ENCODE peak calls at places on chromosomes 6 and 20, in eight cellular contexts. G is trophoblast cell, E is keratinocyte, N is tibial nerve, A is esophagus squamous epithelium, F is endodermal cell, Y is colonic mucosa, W is IMR-90. D is an unnamed sample.

GRCh38 chr20:707711-708110 is 32.1 kb upstream of the SCRT2 start:
- DNase-seq in G (no peak), E (no peak), N (no peak), A (no peak), F (no peak), Y (no peak), W (no peak), D (no peak)

GRCh38 chr6:38567436-38567835 is 72.3 kb downstream of the BTBD9 start:
- DNase-seq in G (no peak), E (no peak), N (peak; percentile 50), A (no peak), F (no peak), Y (peak; percentile 30), W (peak; percentile 93), D (no peak)

GRCh38 chr20:51532577-51533191 is 9.8 kb downstream of the NFATC2 start:
- DNase-seq in G (no peak), E (no peak), N (no peak), A (no peak), F (no peak), Y (no peak), W (peak; percentile 45), D (no peak)

GRCh38 chr6:170063851-170064617 is 226.8 kb downstream of the DLL1 start:
- DNase-seq in G (no peak), E (no peak), N (no peak), A (no peak), F (peak; percentile 41), Y (no peak), W (no peak), D (no peak)

GRCh38 chr6:498795-499231 is 107.3 kb downstream of the IRF4 start:
- DNase-seq in G (no peak), E (no peak), N (no peak), A (no peak), F (no peak), Y (no peak), W (peak; percentile 4), D (no peak)

GRCh38 chr6:39610229-39610628 is 115.0 kb downstream of the KIF6 start:
- DNase-seq in G (peak; percentile 95), E (no peak), N (no peak), A (no peak), F (no peak), Y (no peak), W (no peak), D (no peak)

GRCh38 chr20:58019027-58019849 is 209.2 kb downstream of the ANKRD60 start:
- DNase-seq in G (peak; percentile 2), E (no peak), N (no peak), A (no peak), F (no peak), Y (peak; percentile 16), W (peak; percentile 12), D (no peak)

GRCh38 chr20:3818155-3819151 is 1.9 kb upstream of the AP5S1 start:
- DNase-seq in G (peak; percentile 88), E (no peak), N (no peak), A (no peak), F (peak; percentile 93), Y (peak; percentile 86), W (peak; percentile 87), D (peak; percentile 85)

GRCh38 chr6:25435397-25435985 is 156.3 kb downstream of the CARMIL1 start:
- DNase-seq in G (no peak), E (no peak), N (no peak), A (no peak), F (no peak), Y (no peak), W (no peak), D (no peak)

GRCh38 chr20:53609501-53610445 is 16.1 kb upstream of the ZNF217 start:
- DNase-seq in G (no peak), E (no peak), N (no peak), A (peak; percentile 15), F (peak; percentile 83), Y (peak; percentile 74), W (peak; percentile 63), D (peak; percentile 67)
- H3K4me3 ChIP-seq in G (no peak overlapping the region), E (no peak overlapping the region), N (no peak overlapping the region), A (no peak overlapping the region), F (peak overlapping the region; percentile 36), Y (no peak overlapping the region), W (no peak overlapping the region), D (no peak overlapping the region)

GRCh38 chr6:158661156-158661555 is 11.3 kb downstream of the SYTL3 start:
- DNase-seq in G (no peak), E (no peak), N (no peak), A (no peak), F (no peak), Y (no peak), W (no peak), D (no peak)
- H3K27me3 ChIP-seq in G (no peaks in the 10 kb centered on the region), E (no peaks in the 10 kb centered on the region), N (no peaks in the 10 kb centered on the region), A (no peaks in the 10 kb centered on the region), F (peaks cover 4% of the 10 kb centered on the region), Y (no peaks in the 10 kb centered on the region), W (no peaks in the 10 kb centered on the region), D (no peaks in the 10 kb centered on the region)

GRCh38 chr6:85684809-85685171 is 42.1 kb upstream of the SYNCRIP start:
- DNase-seq in G (no peak), E (no peak), N (no peak), A (no peak), F (no peak), Y (no peak), W (no peak), D (no peak)

GRCh38 chr6:85685713-85686112 is 43.0 kb upstream of the SYNCRIP start:
- DNase-seq in G (no peak), E (no peak), N (no peak), A (no peak), F (no peak), Y (no peak), W (no peak), D (no peak)

GRCh38 chr6:85691478-85691877 is 48.8 kb upstream of the SYNCRIP start:
- DNase-seq in G (no peak), E (no peak), N (no peak), A (no peak), F (no peak), Y (no peak), W (no peak), D (no peak)

GRCh38 chr6:85684125-85684808 is 41.6 kb upstream of the SYNCRIP start:
- DNase-seq in G (no peak), E (no peak), N (no peak), A (no peak), F (no peak), Y (no peak), W (peak; percentile 48), D (no peak)

DNA sequence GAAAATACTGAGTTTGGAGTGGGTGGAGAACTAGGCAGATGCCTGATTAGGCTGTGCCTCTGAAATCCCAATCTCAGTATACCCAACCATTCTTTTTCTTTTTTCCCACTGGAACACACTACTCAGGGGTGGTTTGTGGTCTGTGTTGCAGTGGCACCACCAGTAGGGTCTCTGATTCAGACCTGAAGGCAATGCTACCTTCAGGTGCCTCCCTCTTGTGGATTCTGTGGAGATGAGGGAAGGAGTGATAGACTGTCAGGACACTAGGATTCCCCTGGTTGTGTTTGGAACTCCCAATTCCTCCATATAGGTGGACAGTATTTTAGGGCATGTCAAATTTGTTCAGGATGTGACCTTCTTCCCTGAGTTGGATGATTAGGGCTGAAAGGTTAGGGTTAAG is 47.4 kb upstream of the SYNCRIP start:
- DNase-seq in G (no peak), E (no peak), N (no peak), A (no peak), F (no peak), Y (no peak), W (no peak), D (no peak)
- H3K4me3 ChIP-seq in G (no peak overlapping the region), E (no peak overlapping the region), N (no peak overlapping the region), A (no peak overlapping the region), F (no peak overlapping the region), Y (no peak overlapping the region), W (no peak overlapping the region), D (no peak overlapping the region)

DNA sequence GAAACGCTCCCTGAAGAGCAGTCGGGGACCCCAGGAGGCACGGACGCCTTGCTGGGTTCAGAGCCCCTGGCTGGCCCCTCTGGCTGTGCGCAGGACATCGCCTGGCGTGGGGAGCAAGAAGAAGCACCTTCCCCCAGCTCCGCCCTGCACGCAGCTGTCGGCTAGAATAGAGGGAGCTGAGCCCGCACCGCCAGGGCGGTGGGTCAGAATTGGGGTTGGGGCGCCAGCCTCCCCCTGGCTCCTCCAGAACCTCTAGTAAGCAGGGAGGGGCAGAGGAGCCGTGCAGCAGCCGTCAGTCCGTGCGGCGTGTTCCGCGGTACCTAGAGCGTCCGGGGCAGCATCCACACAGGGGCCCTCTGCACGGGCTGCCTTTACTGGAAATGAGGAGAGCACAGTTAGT is 53.2 kb downstream of the KCNQ2 start:
- DNase-seq in G (no peak), E (no peak), N (no peak), A (no peak), F (no peak), Y (no peak), W (no peak), D (no peak)
- H3K27me3 ChIP-seq in G (no peaks in the 10 kb centered on the region), E (peaks cover 52% of the 10 kb centered on the region), N (no peaks in the 10 kb centered on the region), A (no peaks in the 10 kb centered on the region), F (no peaks in the 10 kb centered on the region), Y (no peaks in the 10 kb centered on the region), W (peaks cover 41% of the 10 kb centered on the region), D (no peaks in the 10 kb centered on the region)

GRCh38 chr6:63527658-63528514 is 44.4 kb upstream of the LOC128125822 start:
- DNase-seq in G (peak; percentile 96), E (peak; percentile 98), N (no peak), A (no peak), F (no peak), Y (peak; percentile 88), W (peak; percentile 100), D (no peak)
- H3K4me3 ChIP-seq in G (no peak overlapping the region), E (peak overlapping the region; percentile 63), N (no peak overlapping the region), A (no peak overlapping the region), F (no peak overlapping the region), Y (no peak overlapping the region), W (no peak overlapping the region), D (no peak overlapping the region)

GRCh38 chr6:5843078-5843477 is 163.6 kb downstream of the NRN1 start:
- DNase-seq in G (no peak), E (no peak), N (no peak), A (no peak), F (no peak), Y (no peak), W (no peak), D (no peak)

GRCh38 chr6:5851261-5851757 is 155.4 kb downstream of the NRN1 start:
- DNase-seq in G (peak; percentile 18), E (no peak), N (no peak), A (no peak), F (peak; percentile 93), Y (peak; percentile 78), W (no peak), D (peak; percentile 91)

GRCh38 chr6:5846889-5847288 is 159.8 kb downstream of the NRN1 start:
- DNase-seq in G (no peak), E (no peak), N (no peak), A (no peak), F (no peak), Y (no peak), W (no peak), D (no peak)

GRCh38 chr6:5850848-5851255 is 155.9 kb downstream of the NRN1 start:
- DNase-seq in G (no peak), E (no peak), N (no peak), A (no peak), F (peak; percentile 91), Y (peak; percentile 27), W (no peak), D (peak; percentile 89)

DNA sequence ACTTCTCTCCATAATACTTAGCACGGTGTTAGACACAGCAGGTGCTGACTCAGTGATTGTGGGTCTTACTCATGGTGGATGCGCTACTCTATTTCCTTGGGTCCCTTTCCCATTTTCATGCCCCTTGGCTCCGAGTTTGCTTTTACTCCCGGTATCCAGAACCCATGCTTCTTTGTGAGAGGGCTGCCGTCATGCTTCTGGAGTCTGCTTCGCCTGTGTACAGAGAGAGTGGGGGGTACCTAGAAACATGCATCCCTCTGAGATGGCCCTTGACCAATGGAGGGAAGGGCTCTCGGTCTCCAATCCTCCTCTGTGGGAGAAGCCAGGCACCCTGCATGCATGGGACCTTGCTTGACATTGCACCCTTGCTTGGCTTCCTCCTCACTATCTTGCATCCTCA is 160.4 kb downstream of the NRN1 start:
- DNase-seq in G (no peak), E (no peak), N (no peak), A (no peak), F (no peak), Y (no peak), W (no peak), D (no peak)
- H3K27me3 ChIP-seq in G (peaks cover 18% of the 10 kb centered on the region), E (peaks cover 19% of the 10 kb centered on the region), N (no peaks in the 10 kb centered on the region), A (no peaks in the 10 kb centered on the region), F (peaks cover 39% of the 10 kb centered on the region), Y (no peaks in the 10 kb centered on the region), W (no peaks in the 10 kb centered on the region), D (peaks cover 53% of the 10 kb centered on the region)

D was measured in H7.